ENCODE peak calls at places on chromosomes 3 and 15, in four cellular contexts. One of them, this sample, is unnamed.

GRCh38 chr3:112640333-112640863 is 545 bp downstream of the CCDC80 start:
- DNase-seq in HCT116: no peak
- DNase-seq in neural progenitor cell: peak; percentile 47
- DNase-seq in GM23248: peak; percentile 93
- DNase-seq in this sample: no peak

GRCh38 chr15:52233405-52233804 is 42.2 kb upstream of the GNB5 start:
- DNase-seq in neural progenitor cell: no peak
- DNase-seq in HCT116: no peak
- DNase-seq in GM23248: peak; percentile 57
- DNase-seq in this sample: no peak

GRCh38 chr3:22988566-22988965 is 214.6 kb upstream of the UBE2E2 start:
- DNase-seq in GM23248: no peak
- DNase-seq in neural progenitor cell: no peak
- DNase-seq in HCT116: no peak
- DNase-seq in this sample: no peak

GRCh38 chr3:32816439-32817194 is 1.2 kb upstream of the TRIM71 start:
- DNase-seq in HCT116: no peak
- DNase-seq in GM23248: peak; percentile 40
- DNase-seq in neural progenitor cell: peak; percentile 96
- DNase-seq in this sample: peak; percentile 97

GRCh38 chr3:99171815-99172214 is 270.3 kb upstream of the DCBLD2 start:
- DNase-seq in HCT116: no peak
- DNase-seq in neural progenitor cell: no peak
- DNase-seq in GM23248: no peak
- DNase-seq in this sample: no peak

GRCh38 chr3:179321585-179322322 is 1.1 kb upstream of the ZNF639 start:
- DNase-seq in neural progenitor cell: peak; percentile 42
- DNase-seq in GM23248: peak; percentile 78
- DNase-seq in HCT116: no peak
- DNase-seq in this sample: peak; percentile 66

GRCh38 chr3:46876313-46877300 is 914 bp upstream of the PTH1R start:
- DNase-seq in neural progenitor cell: no peak
- DNase-seq in HCT116: no peak
- DNase-seq in GM23248: no peak
- DNase-seq in this sample: no peak

GRCh38 chr3:157429703-157430102 is 6.9 kb upstream of the PTX3 start:
- DNase-seq in GM23248: peak; percentile 71
- DNase-seq in HCT116: no peak
- DNase-seq in neural progenitor cell: no peak
- DNase-seq in this sample: no peak

DNA sequence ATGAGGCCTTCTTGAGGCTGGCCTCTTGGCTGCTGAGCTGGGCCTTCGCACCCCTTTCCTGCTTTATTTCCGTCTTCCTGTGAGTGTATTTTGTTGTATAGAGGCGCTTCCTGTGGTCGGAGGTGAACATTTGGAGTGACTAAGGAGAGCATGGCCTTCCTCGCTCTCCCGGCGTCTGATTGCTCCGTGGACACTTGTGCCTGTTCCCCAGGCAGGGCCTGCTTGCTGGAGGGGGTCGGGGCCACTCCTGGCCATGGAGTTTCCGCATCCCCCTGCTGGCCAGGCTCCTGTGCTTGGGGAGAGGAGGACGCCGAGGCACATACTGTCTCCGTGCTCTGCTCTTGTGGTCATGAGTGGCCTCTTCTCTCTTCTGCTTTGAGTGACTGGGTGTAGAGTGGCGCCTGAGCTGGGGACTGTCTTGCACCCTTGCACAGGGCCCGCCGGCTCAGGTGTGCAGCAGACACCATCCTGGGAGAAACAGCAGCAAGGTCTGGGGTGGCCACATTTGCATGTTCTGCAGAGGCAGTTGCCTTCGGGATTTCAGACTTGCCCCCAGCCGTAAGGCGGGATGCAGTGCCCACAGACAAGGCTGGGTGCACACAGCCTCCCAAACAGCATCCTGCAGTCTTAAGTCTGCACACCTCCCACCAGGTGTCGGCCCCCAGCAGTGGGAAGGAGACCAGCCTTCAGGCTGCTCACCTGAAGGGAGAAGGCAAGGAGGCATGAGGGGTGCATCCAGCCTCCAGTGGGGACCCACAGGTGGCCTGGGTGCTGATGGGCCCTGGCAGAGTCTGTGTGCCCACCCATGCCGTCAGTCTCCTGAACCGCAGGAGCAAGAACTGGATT is 16.4 kb downstream of the KLF13 start:
- DNase-seq in neural progenitor cell: peak; percentile 25
- DNase-seq in GM23248: no peak
- DNase-seq in HCT116: no peak
- DNase-seq in this sample: peak; percentile 56
- TF ChIP-seq EZH2phosphoT487 in neural progenitor cell: no peak
- TF ChIP-seq EZH2phosphoT487 in GM23248: no peak
- TF ChIP-seq EZH2phosphoT487 in HCT116: no peak
- TF ChIP-seq EZH2phosphoT487 in this sample: no peak

GRCh38 chr3:195801251-195802183 is 10.2 kb downstream of the MUC4 start:
- DNase-seq in neural progenitor cell: no peak
- DNase-seq in HCT116: no peak
- DNase-seq in GM23248: no peak
- DNase-seq in this sample: no peak

GRCh38 chr3:195803309-195803908 is 8.3 kb downstream of the MUC4 start:
- DNase-seq in GM23248: peak; percentile 9
- DNase-seq in HCT116: no peak
- DNase-seq in neural progenitor cell: no peak
- DNase-seq in this sample: no peak

GRCh38 chr3:195805181-195805580 is 6.5 kb downstream of the MUC4 start:
- DNase-seq in neural progenitor cell: no peak
- DNase-seq in GM23248: no peak
- DNase-seq in HCT116: no peak
- DNase-seq in this sample: no peak

GRCh38 chr3:195802261-195802701 is 9.4 kb downstream of the MUC4 start:
- DNase-seq in HCT116: no peak
- DNase-seq in neural progenitor cell: no peak
- DNase-seq in GM23248: no peak
- DNase-seq in this sample: no peak

DNA sequence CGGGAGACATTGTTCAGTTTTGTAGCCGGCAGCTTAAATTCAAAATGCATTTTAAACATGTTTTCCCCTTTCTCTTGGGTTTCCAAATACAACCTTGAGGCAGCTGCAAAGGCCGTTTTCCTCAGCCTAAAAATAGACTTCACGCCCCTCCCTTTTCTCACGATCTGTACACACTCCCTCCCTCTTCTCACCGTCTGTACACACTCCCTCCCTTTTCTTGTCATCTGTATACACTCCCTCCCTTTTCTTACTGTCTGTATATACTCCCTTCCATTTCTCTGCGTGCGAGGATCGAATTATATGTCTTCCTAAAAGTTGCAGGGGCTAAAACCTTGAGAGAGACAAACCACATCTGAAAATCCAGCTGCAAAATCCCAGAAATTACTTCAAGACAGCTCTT is 8.9 kb downstream of the MUC4 start:
- DNase-seq in GM23248: no peak
- DNase-seq in neural progenitor cell: no peak
- DNase-seq in HCT116: no peak
- DNase-seq in this sample: no peak
- TF ChIP-seq EZH2phosphoT487 in GM23248: no peak
- TF ChIP-seq EZH2phosphoT487 in neural progenitor cell: no peak
- TF ChIP-seq EZH2phosphoT487 in HCT116: no peak
- TF ChIP-seq EZH2phosphoT487 in this sample: no peak

DNA sequence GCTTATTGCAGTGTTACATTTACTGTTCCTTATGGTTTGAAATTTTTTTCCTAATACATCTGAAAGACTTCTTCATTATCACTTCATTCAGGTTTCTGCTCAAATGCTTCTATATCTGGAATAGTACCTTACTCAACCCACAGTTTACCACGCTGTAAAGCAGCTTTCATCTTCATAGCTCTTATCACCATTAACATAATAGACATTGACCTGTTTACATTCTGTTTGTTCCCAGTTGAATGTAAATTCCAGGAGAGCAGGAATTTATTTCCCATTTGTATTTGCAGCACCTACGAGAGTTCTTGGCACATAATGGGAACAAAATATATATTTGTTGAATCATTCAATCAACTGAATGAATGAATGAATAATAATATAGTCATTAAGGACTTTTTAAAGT is 844.6 kb upstream of the ROBO1 start:
- DNase-seq in HCT116: no peak
- DNase-seq in GM23248: no peak
- DNase-seq in neural progenitor cell: no peak
- DNase-seq in this sample: no peak
- TF ChIP-seq EZH2phosphoT487 in HCT116: no peak
- TF ChIP-seq EZH2phosphoT487 in GM23248: no peak
- TF ChIP-seq EZH2phosphoT487 in neural progenitor cell: no peak
- TF ChIP-seq EZH2phosphoT487 in this sample: no peak

DNA sequence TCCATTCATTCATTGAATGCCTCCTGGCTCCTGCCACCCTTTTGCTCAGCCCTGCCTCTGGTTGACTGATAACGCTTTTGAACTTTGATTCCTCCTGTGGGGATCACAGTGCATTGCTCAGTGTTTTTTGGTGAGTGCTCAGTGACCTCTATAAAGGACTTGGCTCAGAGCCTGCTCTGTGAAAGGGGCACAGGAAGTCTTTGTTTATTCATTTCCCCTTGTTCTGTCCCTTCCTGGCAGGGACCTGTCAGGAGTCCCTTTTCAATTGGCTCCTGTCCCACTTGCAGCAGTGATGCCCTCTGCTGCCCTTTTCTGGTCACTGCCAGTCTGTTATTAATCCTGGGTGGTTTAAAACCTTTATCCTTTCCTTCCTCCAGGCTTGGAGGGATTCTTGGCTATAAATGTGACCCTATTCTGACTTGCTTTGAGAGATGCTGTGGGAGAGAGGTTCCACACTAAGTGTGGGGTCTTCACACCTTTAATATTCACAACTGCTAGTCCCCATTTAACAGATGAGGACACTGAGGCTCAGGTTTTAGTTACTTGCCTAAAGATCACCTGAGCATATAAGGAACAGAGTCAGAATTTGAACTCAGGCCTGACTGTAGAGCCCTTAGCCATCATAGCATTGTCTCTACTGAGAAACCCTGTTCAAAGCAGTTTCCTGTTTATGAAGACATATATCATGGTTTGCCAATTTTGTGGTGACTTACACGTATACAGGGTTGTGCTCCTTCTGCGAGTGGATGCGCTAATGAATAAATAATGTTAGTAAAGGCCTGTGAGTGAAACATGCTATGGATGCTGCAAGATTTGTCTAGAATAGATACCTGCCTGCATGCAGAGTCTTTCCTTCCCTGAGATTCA is 23.2 kb upstream of the TATDN2 start:
- DNase-seq in neural progenitor cell: peak; percentile 78
- DNase-seq in GM23248: peak; percentile 85
- DNase-seq in HCT116: peak; percentile 71
- DNase-seq in this sample: peak; percentile 87
- TF ChIP-seq EZH2phosphoT487 in neural progenitor cell: no peak
- TF ChIP-seq EZH2phosphoT487 in GM23248: no peak
- TF ChIP-seq EZH2phosphoT487 in HCT116: no peak
- TF ChIP-seq EZH2phosphoT487 in this sample: no peak

GRCh38 chr3:108251844-108252243 is 29.6 kb upstream of the IFT57 start:
- DNase-seq in GM23248: no peak
- DNase-seq in neural progenitor cell: no peak
- DNase-seq in HCT116: no peak
- DNase-seq in this sample: no peak
- TF ChIP-seq EZH2phosphoT487 in GM23248: no peak
- TF ChIP-seq EZH2phosphoT487 in neural progenitor cell: no peak
- TF ChIP-seq EZH2phosphoT487 in HCT116: no peak
- TF ChIP-seq EZH2phosphoT487 in this sample: no peak

This sample was measured in GM23338.